ENCODE peak calls at places on chromosomes 13 and 19, in eight cellular contexts. One of them, this sample, is unnamed.

GRCh38 chr19:5526691-5527090 is 41.1 kb downstream of the TINCR start:
- DNase-seq in heart right ventricle: no peak
- DNase-seq in fibroblast of lung: no peak
- DNase-seq in dorsolateral prefrontal cortex: no peak
- DNase-seq in vagina: no peak
- DNase-seq in ELR: no peak
- DNase-seq in A172: no peak
- DNase-seq in activated T-cell treated with anti-CD3 and anti-CD28 coated beads for 24 hours: no peak
- DNase-seq in this sample: no peak

GRCh38 chr13:48551329-48551728 is 18.4 kb upstream of the RCBTB2 start:
- DNase-seq in A172: no peak
- DNase-seq in vagina: no peak
- DNase-seq in dorsolateral prefrontal cortex: no peak
- DNase-seq in activated T-cell treated with anti-CD3 and anti-CD28 coated beads for 24 hours: no peak
- DNase-seq in heart right ventricle: no peak
- DNase-seq in fibroblast of lung: no peak
- DNase-seq in ELR: no peak
- DNase-seq in this sample: no peak

GRCh38 chr13:76019421-76020044 is 383.4 kb downstream of the LMO7 start:
- DNase-seq in dorsolateral prefrontal cortex: peak; percentile 49
- DNase-seq in vagina: no peak
- DNase-seq in A172: peak; percentile 11
- DNase-seq in fibroblast of lung: peak; percentile 18
- DNase-seq in ELR: peak; percentile 9
- DNase-seq in heart right ventricle: peak; percentile 12
- DNase-seq in activated T-cell treated with anti-CD3 and anti-CD28 coated beads for 24 hours: no peak
- DNase-seq in this sample: no peak

GRCh38 chr19:34364830-34365462 is at the start of gene GPI:
- DNase-seq in activated T-cell treated with anti-CD3 and anti-CD28 coated beads for 24 hours: peak; percentile 63
- DNase-seq in fibroblast of lung: peak; percentile 39
- DNase-seq in dorsolateral prefrontal cortex: peak; percentile 56
- DNase-seq in ELR: peak; percentile 59
- DNase-seq in heart right ventricle: peak; percentile 69
- DNase-seq in vagina: no peak
- DNase-seq in A172: peak; percentile 53
- DNase-seq in this sample: peak; percentile 63

GRCh38 chr19:50460161-50460765 is 16.0 kb upstream of the EMC10 start:
- DNase-seq in fibroblast of lung: peak; percentile 68
- DNase-seq in activated T-cell treated with anti-CD3 and anti-CD28 coated beads for 24 hours: no peak
- DNase-seq in ELR: peak; percentile 57
- DNase-seq in dorsolateral prefrontal cortex: no peak
- DNase-seq in heart right ventricle: no peak
- DNase-seq in A172: peak; percentile 75
- DNase-seq in vagina: no peak
- DNase-seq in this sample: peak; percentile 63

GRCh38 chr13:37621811-37622361 is 23.3 kb upstream of the POSTN start:
- DNase-seq in ELR: no peak
- DNase-seq in heart right ventricle: no peak
- DNase-seq in fibroblast of lung: peak; percentile 86
- DNase-seq in activated T-cell treated with anti-CD3 and anti-CD28 coated beads for 24 hours: no peak
- DNase-seq in vagina: no peak
- DNase-seq in dorsolateral prefrontal cortex: no peak
- DNase-seq in A172: peak; percentile 18
- DNase-seq in this sample: no peak

GRCh38 chr19:49518033-49518432 is 5.6 kb downstream of the FCGRT start:
- DNase-seq in A172: no peak
- DNase-seq in dorsolateral prefrontal cortex: no peak
- DNase-seq in activated T-cell treated with anti-CD3 and anti-CD28 coated beads for 24 hours: no peak
- DNase-seq in heart right ventricle: no peak
- DNase-seq in fibroblast of lung: no peak
- DNase-seq in ELR: no peak
- DNase-seq in vagina: no peak
- DNase-seq in this sample: no peak

GRCh38 chr13:99320693-99321481 is 13.7 kb upstream of the GPR183 start:
- DNase-seq in dorsolateral prefrontal cortex: no peak
- DNase-seq in heart right ventricle: no peak
- DNase-seq in activated T-cell treated with anti-CD3 and anti-CD28 coated beads for 24 hours: no peak
- DNase-seq in ELR: peak; percentile 94
- DNase-seq in A172: peak; percentile 65
- DNase-seq in fibroblast of lung: peak; percentile 84
- DNase-seq in vagina: no peak
- DNase-seq in this sample: no peak

GRCh38 chr19:49348305-49349188 is 13.3 kb downstream of the CD37 start:
- DNase-seq in heart right ventricle: no peak
- DNase-seq in activated T-cell treated with anti-CD3 and anti-CD28 coated beads for 24 hours: no peak
- DNase-seq in A172: no peak
- DNase-seq in fibroblast of lung: no peak
- DNase-seq in ELR: no peak
- DNase-seq in dorsolateral prefrontal cortex: no peak
- DNase-seq in vagina: no peak
- DNase-seq in this sample: no peak

GRCh38 chr13:91185294-91185863 is 162.1 kb upstream of the MIR17HG start:
- DNase-seq in activated T-cell treated with anti-CD3 and anti-CD28 coated beads for 24 hours: no peak
- DNase-seq in heart right ventricle: no peak
- DNase-seq in ELR: peak; percentile 45
- DNase-seq in A172: peak; percentile 8
- DNase-seq in vagina: no peak
- DNase-seq in fibroblast of lung: peak; percentile 23
- DNase-seq in dorsolateral prefrontal cortex: no peak
- DNase-seq in this sample: no peak

GRCh38 chr13:51330741-51331140 is 8.8 kb upstream of the SERPINE3 start:
- DNase-seq in A172: peak; percentile 76
- DNase-seq in fibroblast of lung: peak; percentile 78
- DNase-seq in activated T-cell treated with anti-CD3 and anti-CD28 coated beads for 24 hours: no peak
- DNase-seq in heart right ventricle: no peak
- DNase-seq in dorsolateral prefrontal cortex: no peak
- DNase-seq in ELR: no peak
- DNase-seq in vagina: no peak
- DNase-seq in this sample: peak; percentile 8